ENCODE peak calls at places on chromosome 2, in eight cellular contexts. A, V, B, D, P, E, G and O are unnamed samples. For H3K27me3 and H3K4me1, the result is how much of the 10 kb centered on the place peaks cover.

GRCh38 chr2:9294764-9295163 is 88.2 kb downstream of the ASAP2 start:
- DNase-seq in A (no peak), B (no peak), P (no peak), D (no peak), E (no peak), V (no peak), G (no peak), O (no peak)

GRCh38 chr2:26621469-26622199 is 19.5 kb downstream of the CIB4 start:
- DNase-seq in D (peak), V (no peak), P (no peak), G (no peak), B (no peak), A (no peak), E (no peak), O (no peak)

GRCh38 chr2:150689600-150689999 is 202.1 kb upstream of the RND3 start:
- DNase-seq in P (no peak), G (no peak), A (no peak), D (no peak), V (no peak), B (no peak), E (no peak), O (no peak)

GRCh38 chr2:221539246-221539645 is 32.9 kb downstream of the EPHA4 start:
- DNase-seq in V (no peak), G (no peak), A (no peak), B (no peak), E (no peak), P (no peak), D (no peak), O (no peak)

GRCh38 chr2:190648289-190649034 is 421 bp upstream of the NAB1 start:
- DNase-seq in V (peak), E (peak), B (peak), A (peak), G (peak), P (peak), D (peak), O (peak)

GRCh38 chr2:217037330-217037729 is 177.5 kb upstream of the TNP1 start:
- DNase-seq in D (no peak), B (no peak), V (no peak), A (no peak), G (no peak), P (no peak), E (no peak), O (no peak)

GRCh38 chr2:88933980-88934379 is 242.5 kb downstream of the RPIA start:
- DNase-seq in B (peak), D (no peak), P (no peak), E (no peak), V (no peak), G (no peak), A (no peak), O (no peak)

GRCh38 chr2:26326514-26326913 is 19.4 kb upstream of the SELENOI start:
- DNase-seq in G (no peak), D (no peak), B (peak), E (no peak), V (no peak), A (no peak), P (no peak), O (no peak)

GRCh38 chr2:24045511-24046508 is 1.4 kb downstream of the WDCP start:
- DNase-seq in E (no peak), A (no peak), V (no peak), D (no peak), G (no peak), P (no peak), B (no peak), O (no peak)

GRCh38 chr2:216520156-216520555 is 21.5 kb downstream of the RPL37A start:
- DNase-seq in D (peak), P (no peak), E (no peak), V (no peak), A (no peak), B (no peak), G (no peak), O (no peak)

GRCh38 chr2:126935774-126936173 is 37.1 kb downstream of the TEX51 start:
- DNase-seq in B (no peak), G (no peak), A (no peak), D (no peak), P (no peak), E (no peak), V (no peak), O (no peak)

GRCh38 chr2:190993292-190993643 is 20.7 kb downstream of the STAT1 start:
- DNase-seq in B (no peak), A (no peak), V (no peak), P (no peak), E (no peak), D (no peak), G (no peak), O (no peak)

GRCh38 chr2:183998041-183998796 is 600.1 kb upstream of the ZNF804A start:
- DNase-seq in G (no peak), D (no peak), A (no peak), V (no peak), P (no peak), E (no peak), B (no peak), O (no peak)

GRCh38 chr2:11175293-11175795 is 20.1 kb downstream of the SLC66A3 start:
- DNase-seq in E (no peak), P (no peak), A (no peak), G (no peak), V (no peak), B (peak), D (peak), O (no peak)

GRCh38 chr2:216299588-216299987 is 72.7 kb downstream of the MARCHF4 start:
- DNase-seq in D (peak), E (no peak), B (peak), A (no peak), P (no peak), V (no peak), G (no peak), O (no peak)

GRCh38 chr2:221810216-221810615 is 238.1 kb upstream of the EPHA4 start:
- DNase-seq in V (no peak), E (no peak), P (no peak), G (no peak), A (no peak), D (no peak), B (no peak), O (no peak)

GRCh38 chr2:228039752-228040534 is 141.5 kb downstream of the SPHKAP start:
- DNase-seq in A (no peak), E (no peak), V (no peak), G (no peak), D (no peak), B (peak), P (no peak), O (no peak)

GRCh38 chr2:168354499-168354898 is 101.6 kb upstream of the CERS6 start:
- DNase-seq in A (no peak), E (no peak), D (no peak), V (no peak), B (no peak), P (no peak), G (no peak), O (no peak)

GRCh38 chr2:72115361-72116080 is 32.1 kb downstream of the CYP26B1 start:
- DNase-seq in B (peak), D (peak), A (peak), E (peak), V (peak), G (no peak), P (no peak), O (no peak)

GRCh38 chr2:145812163-145812554 is 1292.2 kb upstream of the ZEB2 start:
- DNase-seq in D (no peak), G (no peak), E (no peak), V (no peak), A (no peak), P (no peak), B (no peak), O (no peak)

GRCh38 chr2:187553908-187554703 is at the start of gene TFPI:
- DNase-seq in A (no peak), E (no peak), D (peak), P (no peak), B (no peak), V (no peak), G (no peak), O (no peak)

GRCh38 chr2:3620834-3621233 is 25.9 kb downstream of the COLEC11 start:
- DNase-seq in G (no peak), V (no peak), B (peak), A (no peak), D (peak), E (no peak), P (no peak), O (no peak)

GRCh38 chr2:188278388-188279092 is 13.1 kb upstream of the GULP1 start:
- DNase-seq in D (no peak), A (no peak), G (no peak), V (peak), E (no peak), B (no peak), P (no peak), O (no peak)

GRCh38 chr2:46669996-46670793 is 190.8 kb downstream of the TMEM247 start:
- DNase-seq in P (no peak), A (no peak), E (no peak), G (no peak), D (peak), V (no peak), B (peak), O (no peak)

GRCh38 chr2:51103205-51103604 is 71.3 kb upstream of the NRXN1 start:
- DNase-seq in D (peak), G (no peak), E (peak), V (peak), P (no peak), A (peak), B (peak), O (peak)

GRCh38 chr2:222760301-222760897 is 88.9 kb downstream of the MOGAT1 start:
- DNase-seq in P (no peak), B (no peak), V (no peak), E (no peak), G (no peak), A (no peak), D (no peak), O (no peak)

GRCh38 chr2:238521870-238522269 is 95.1 kb downstream of the ASB1 start:
- DNase-seq in E (no peak), P (no peak), V (no peak), G (no peak), D (no peak), B (no peak), A (no peak), O (no peak)

GRCh38 chr2:224518806-224519580 is 66.2 kb downstream of the CUL3 start:
- DNase-seq in D (peak), E (no peak), P (no peak), B (peak), V (no peak), G (no peak), A (no peak), O (no peak)

GRCh38 chr2:28391564-28392296 is 928 bp upstream of the FOSL2 start:
- DNase-seq in A (peak), P (peak), E (peak), D (peak), V (peak), G (peak), B (peak), O (peak)

GRCh38 chr2:98454500-98455235 is 10.0 kb downstream of the INPP4A start:
- DNase-seq in P (no peak), G (no peak), E (no peak), V (no peak), D (peak), A (no peak), B (no peak), O (no peak)

GRCh38 chr2:46116616-46117015 is 180.6 kb upstream of the EPAS1 start:
- DNase-seq in D (peak), P (no peak), G (no peak), V (no peak), E (no peak), A (no peak), B (no peak), O (no peak)

GRCh38 chr2:26669099-26669498 is 23.4 kb upstream of the KCNK3 start:
- DNase-seq in P (no peak), B (no peak), G (no peak), D (no peak), V (no peak), E (no peak), A (no peak), O (no peak)

DNA sequence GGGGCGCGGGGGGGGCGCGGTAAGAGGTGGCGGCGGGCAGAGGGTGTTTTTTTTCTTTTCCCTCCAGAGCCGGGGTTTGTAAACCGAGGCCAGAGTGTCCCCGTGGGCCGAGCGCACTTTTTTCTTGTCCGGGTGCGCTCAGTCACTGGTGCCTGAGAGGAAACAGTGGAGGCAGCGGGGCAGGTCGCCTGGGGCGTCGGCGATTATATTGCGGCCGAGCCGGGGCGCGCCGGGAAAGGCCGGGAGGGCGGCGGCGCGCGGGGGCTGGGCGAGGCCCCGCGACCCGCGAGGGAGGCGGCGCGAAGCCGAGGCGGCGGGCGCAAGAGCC is 284 bp downstream of the HOXD8 start:
- DNase-seq in B (no peak), A (no peak), G (no peak), D (no peak), P (no peak), V (peak), E (no peak), O (no peak)
- H3K27me3 ChIP-seq in B (half or more), A (under half), G (under half), D (half or more), P (half or more), V (half or more), E (half or more), O (half or more)

DNA sequence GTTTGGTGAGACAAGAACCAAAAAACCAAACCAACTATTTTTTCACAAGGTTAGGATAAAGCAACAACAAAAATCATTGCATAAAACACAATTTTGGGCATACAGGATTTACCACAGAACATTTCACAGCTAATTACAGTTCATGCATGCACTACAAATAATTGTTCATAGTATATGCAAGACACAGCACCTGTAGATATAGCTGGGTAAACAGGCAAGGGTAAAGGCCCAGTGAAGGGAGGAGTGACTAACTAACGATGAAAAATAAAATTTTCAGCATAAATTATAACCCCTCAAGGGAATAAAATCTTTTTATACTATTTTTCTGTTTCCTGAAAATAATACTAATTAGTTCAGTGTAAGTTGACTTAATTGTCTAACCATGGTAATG is 73.3 kb upstream of the CCDC141 start:
- DNase-seq in V (no peak), D (no peak), A (no peak), G (no peak), P (no peak), B (no peak), E (no peak), O (no peak)
- H3K4me1 ChIP-seq in V (under half), D (under half), A (under half), G (under half), P (under half), B (under half), E (under half), O (under half)

DNA sequence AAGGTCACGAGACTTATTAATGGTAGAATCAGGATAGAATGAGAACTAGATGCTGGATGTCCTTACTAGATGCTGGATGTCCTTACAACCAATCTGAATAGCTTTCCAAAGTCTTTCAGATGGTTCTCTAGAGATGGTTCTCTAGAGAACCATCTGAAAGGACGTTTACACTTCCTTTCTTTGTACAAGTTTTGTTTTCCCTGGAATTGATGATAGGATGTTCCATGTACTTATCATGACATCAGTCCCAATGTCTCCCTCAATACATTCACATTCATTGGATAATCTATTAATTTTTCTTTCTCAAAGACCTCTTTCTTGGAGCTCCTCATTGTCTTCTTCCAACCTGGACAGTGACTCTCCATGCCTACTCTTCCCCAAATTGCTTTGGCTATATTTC is 28.2 kb upstream of the RUFY4 start:
- DNase-seq in P (no peak), V (no peak), B (no peak), G (no peak), E (no peak), D (no peak), A (no peak), O (no peak)
- H3K27me3 ChIP-seq in P (under half), V (under half), B (under half), G (under half), E (under half), D (half or more), A (under half), O (under half)

GRCh38 chr2:105771841-105772240 is 27.1 kb downstream of the NCK2 start:
- DNase-seq in G (no peak), A (no peak), V (no peak), E (no peak), P (no peak), B (no peak), D (no peak), O (no peak)
- H3K4me1 ChIP-seq in G (under half), A (under half), V (under half), E (under half), P (half or more), B (under half), D (under half), O (half or more)